ENCODE peak calls at places on chromosome 12, in six cellular contexts. Z is esophagus squamous epithelium; H is stomach; M is testis; V is kidney; O is CD8-positive, alpha-beta T cell. X is an unnamed sample.

GRCh38 chr12:91892081-91892855 is 253.4 kb downstream of the BTG1 start:
- DNase-seq in M (no peak), V (no peak), O (no peak), Z (no peak), H (no peak), X (no peak)

GRCh38 chr12:63150255-63151060 is 543 bp downstream of the AVPR1A start:
- DNase-seq in Z (no peak), M (no peak), V (peak), O (no peak), H (no peak), X (peak)

GRCh38 chr12:108289342-108290131 is 49.6 kb downstream of the CMKLR1 start:
- DNase-seq in Z (no peak), V (no peak), H (no peak), M (peak), O (no peak), X (no peak)

GRCh38 chr12:30753761-30754382 is 879 bp downstream of the CAPRIN2 start:
- DNase-seq in M (no peak), Z (no peak), V (no peak), O (no peak), H (no peak), X (no peak)

GRCh38 chr12:24975425-24975824 is 26.5 kb upstream of the BCAT1 start:
- DNase-seq in O (no peak), Z (no peak), M (no peak), V (no peak), H (no peak), X (peak)

GRCh38 chr12:23221066-23221465 is 596.1 kb downstream of the ETNK1 start:
- DNase-seq in V (no peak), H (no peak), O (no peak), Z (no peak), M (peak), X (no peak)

GRCh38 chr12:10212623-10213131 is at the start of gene GABARAPL1:
- DNase-seq in Z (peak), V (peak), O (peak), H (peak), M (peak), X (peak)

GRCh38 chr12:32897276-32897615 is 669 bp upstream of the PKP2 start:
- DNase-seq in O (no peak), V (no peak), H (no peak), Z (no peak), M (no peak), X (no peak)

GRCh38 chr12:34210689-34211530 is 188.6 kb downstream of the ALG10 start:
- DNase-seq in M (no peak), Z (no peak), H (no peak), O (no peak), V (no peak), X (no peak)

GRCh38 chr12:82019533-82019932 is 260.4 kb upstream of the PPFIA2 start:
- DNase-seq in M (peak), V (no peak), H (no peak), Z (no peak), O (no peak), X (no peak)

GRCh38 chr12:72077111-72077820 is 138.6 kb downstream of the TPH2 start:
- DNase-seq in Z (no peak), M (no peak), O (no peak), H (no peak), V (no peak), X (no peak)

GRCh38 chr12:34208331-34209258 is 186.3 kb downstream of the ALG10 start:
- DNase-seq in V (no peak), O (no peak), H (no peak), M (no peak), Z (no peak), X (no peak)

GRCh38 chr12:66352197-66352596 is 49.9 kb downstream of the HELB start:
- DNase-seq in Z (no peak), V (no peak), M (peak), H (no peak), O (no peak), X (no peak)

GRCh38 chr12:51059086-51059485 is 11.0 kb downstream of the LETMD1 start:
- DNase-seq in H (no peak), Z (no peak), M (no peak), V (no peak), O (no peak), X (no peak)

GRCh38 chr12:94650143-94651056 is at the start of gene TMCC3:
- DNase-seq in M (peak), Z (no peak), O (peak), V (peak), H (peak), X (peak)

GRCh38 chr12:76489737-76490136 is 69.8 kb downstream of the OSBPL8 start:
- DNase-seq in M (no peak), O (no peak), V (no peak), H (no peak), Z (no peak), X (no peak)

GRCh38 chr12:6301721-6302120 is 8.8 kb upstream of the PLEKHG6 start:
- DNase-seq in H (no peak), O (no peak), Z (no peak), V (no peak), M (no peak), X (no peak)

GRCh38 chr12:80752464-80752863 is 35.8 kb downstream of the MYF5 start:
- DNase-seq in Z (no peak), O (no peak), H (no peak), V (no peak), M (no peak), X (no peak)

GRCh38 chr12:6539276-6540134 is 5.2 kb downstream of the GAPDH start:
- DNase-seq in V (no peak), H (no peak), M (no peak), Z (no peak), O (no peak), X (no peak)

GRCh38 chr12:64631197-64631596 is 20.9 kb downstream of the RASSF3 start:
- DNase-seq in M (no peak), O (peak), H (no peak), V (no peak), Z (no peak), X (no peak)

GRCh38 chr12:13141686-13142085 is 38.2 kb upstream of the GSG1 start:
- DNase-seq in V (no peak), O (no peak), H (no peak), Z (no peak), M (no peak), X (no peak)

GRCh38 chr12:68815232-68815927 is 7.4 kb downstream of the MDM2 start:
- DNase-seq in M (no peak), O (no peak), Z (no peak), H (no peak), V (no peak), X (no peak)

GRCh38 chr12:68813242-68813593 is 5.2 kb downstream of the MDM2 start:
- DNase-seq in H (no peak), Z (no peak), V (no peak), M (no peak), O (no peak), X (no peak)

GRCh38 chr12:68814490-68815231 is 6.7 kb downstream of the MDM2 start:
- DNase-seq in V (no peak), O (no peak), Z (no peak), H (no peak), M (no peak), X (no peak)

GRCh38 chr12:68809190-68810026 is 1.4 kb downstream of the MDM2 start:
- DNase-seq in H (no peak), M (no peak), O (no peak), Z (no peak), V (no peak), X (no peak)

GRCh38 chr12:68812553-68813241 is 4.7 kb downstream of the MDM2 start:
- DNase-seq in H (no peak), M (no peak), Z (no peak), V (no peak), O (no peak), X (no peak)
- H3K4me3 ChIP-seq in H (no peak), M (no peak), Z (no peak), V (no peak), O (no peak), X (no peak)

GRCh38 chr12:57848208-57848607 is 1.7 kb upstream of the CTDSP2 start:
- DNase-seq in H (no peak), Z (no peak), M (no peak), O (no peak), V (no peak), X (no peak)
- TF ChIP-seq CTCF in H (no peak), Z (no peak), M (no peak), O (no peak), V (no peak), X (no peak)

DNA sequence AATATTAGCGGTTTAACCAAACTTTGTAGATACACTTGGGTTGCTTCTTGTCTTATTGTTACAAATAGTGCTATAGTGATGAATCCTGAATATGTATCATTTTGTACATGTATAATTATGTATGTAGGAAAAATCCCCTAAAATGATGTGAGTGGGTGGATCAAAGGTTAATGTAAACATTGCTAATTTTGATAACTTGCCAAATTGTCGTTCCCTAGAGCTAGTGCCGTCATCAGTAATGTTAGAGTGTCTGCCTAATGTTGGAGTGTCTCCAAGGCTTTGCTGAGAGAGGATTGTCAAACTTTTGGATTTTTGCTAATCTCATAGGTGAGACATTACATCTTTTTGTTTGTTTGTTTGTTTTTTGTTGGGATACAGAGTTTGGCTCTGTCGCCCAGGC is 44.4 kb downstream of the AEBP2 start:
- DNase-seq in M (no peak), H (no peak), O (no peak), Z (no peak), V (no peak), X (no peak)
- H3K4me3 ChIP-seq in M (no peak), H (no peak), O (no peak), Z (no peak), V (no peak), X (no peak)

GRCh38 chr12:49623142-49623899 is at the start of gene PRPF40B:
- DNase-seq in Z (peak), O (peak), H (peak), V (peak), M (peak), X (peak)
- TF ChIP-seq CTCF in Z (peak), O (peak), H (peak), V (peak), M (peak), X (no peak)

DNA sequence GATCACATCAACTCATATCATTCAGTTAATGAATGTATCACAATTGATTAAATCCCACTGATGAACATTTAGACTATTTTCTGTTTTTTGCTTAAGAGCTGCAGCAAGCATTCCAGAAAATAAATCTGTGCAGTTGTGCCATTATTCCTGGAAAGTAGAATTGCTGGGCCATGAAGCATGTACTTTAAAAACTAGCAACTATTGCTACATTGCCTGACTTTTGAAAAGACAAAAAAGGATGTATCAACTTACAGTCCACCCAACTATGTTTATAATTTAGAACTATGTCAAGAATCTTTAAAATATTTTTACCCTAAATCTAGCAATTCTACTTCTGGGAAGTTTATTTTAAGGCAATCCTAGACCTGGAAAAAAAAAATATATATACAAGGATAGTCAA is 33.4 kb upstream of the ERGIC2 start:
- DNase-seq in O (no peak), M (no peak), Z (no peak), H (no peak), V (no peak), X (no peak)
- H3K4me3 ChIP-seq in O (no peak), M (no peak), Z (no peak), H (no peak), V (no peak), X (no peak)

GRCh38 chr12:131287938-131288797 is 334.5 kb downstream of the ADGRD1 start:
- DNase-seq in V (peak), O (no peak), M (peak), H (no peak), Z (no peak), X (no peak)
- TF ChIP-seq CTCF in V (no peak), O (no peak), M (no peak), H (no peak), Z (no peak), X (no peak)

X was measured in pancreas.